ENCODE peak calls at places on chromosome 3, in four cellular contexts. B is K562, W is SK-N-SH, S is HepG2. P is an unnamed sample.

GRCh38 chr3:37619568-37619967 is 242.1 kb upstream of the CTDSPL start:
- DNase-seq in B (no peak), W (no peak), S (no peak), P (no peak)

GRCh38 chr3:7166460-7166859 is 305.5 kb downstream of the GRM7 start:
- DNase-seq in B (no peak), W (peak; percentile 29), S (no peak), P (no peak)

GRCh38 chr3:144843099-144843498 is 871.5 kb downstream of the DIPK2A start:
- DNase-seq in B (no peak), W (no peak), S (peak; percentile 5), P (no peak)

GRCh38 chr3:5294360-5294759 is 106.9 kb downstream of the EDEM1 start:
- DNase-seq in B (no peak), W (no peak), S (no peak), P (no peak)

GRCh38 chr3:117519776-117520175 is 810.2 kb downstream of the TUSC7 start:
- DNase-seq in B (no peak), W (no peak), S (no peak), P (no peak)

GRCh38 chr3:139157161-139157932 is 112.7 kb upstream of the PRR23C start:
- DNase-seq in B (no peak), W (no peak), S (no peak), P (no peak)

GRCh38 chr3:13414040-13414729 is 5.9 kb downstream of the NUP210 start:
- DNase-seq in B (no peak), W (no peak), S (no peak), P (no peak)

GRCh38 chr3:29827756-29828155 is 546.9 kb downstream of the RBMS3 start:
- DNase-seq in B (no peak), W (no peak), S (no peak), P (no peak)

GRCh38 chr3:197371521-197372075 is 73.2 kb upstream of the DLG1 start:
- DNase-seq in B (no peak), W (no peak), S (no peak), P (peak; percentile 2)

GRCh38 chr3:53331871-53332270 is 15.5 kb downstream of the DCP1A start:
- DNase-seq in B (no peak), W (no peak), S (no peak), P (no peak)

GRCh38 chr3:99920530-99921376 is 103.1 kb downstream of the CMSS1 start:
- DNase-seq in B (peak; percentile 34), W (no peak), S (peak; percentile 97), P (no peak)

GRCh38 chr3:33173103-33173502 is 45.5 kb downstream of the SUSD5 start:
- DNase-seq in B (no peak), W (no peak), S (no peak), P (no peak)

GRCh38 chr3:52326976-52327375 is 10.9 kb downstream of the DNAH1 start:
- DNase-seq in B (no peak), W (no peak), S (no peak), P (no peak)

GRCh38 chr3:156626104-156626503 is 48.3 kb upstream of the TIPARP start:
- DNase-seq in B (no peak), W (no peak), S (no peak), P (no peak)

GRCh38 chr3:192684151-192684550 is 43.2 kb downstream of the FGF12 start:
- DNase-seq in B (no peak), W (no peak), S (no peak), P (no peak)

GRCh38 chr3:192685801-192686200 is 41.5 kb downstream of the FGF12 start:
- DNase-seq in B (no peak), W (no peak), S (no peak), P (no peak)

GRCh38 chr3:192687488-192688152 is 39.7 kb downstream of the FGF12 start:
- DNase-seq in B (no peak), W (no peak), S (no peak), P (no peak)
- TF ChIP-seq FOXM1 in B (no peak), W (no peak), S (no peak), P (no peak)

GRCh38 chr3:46448721-46449120 is 16.0 kb downstream of the LTF start:
- DNase-seq in B (no peak), W (no peak), S (no peak), P (no peak)

GRCh38 chr3:46438831-46439230 is 25.9 kb downstream of the LTF start:
- DNase-seq in B (no peak), W (no peak), S (no peak), P (no peak)

GRCh38 chr3:46440531-46441294 is 24.0 kb downstream of the LTF start:
- DNase-seq in B (no peak), W (no peak), S (no peak), P (no peak)

GRCh38 chr3:46447535-46447934 is 17.2 kb downstream of the LTF start:
- DNase-seq in B (no peak), W (no peak), S (no peak), P (no peak)

GRCh38 chr3:46442591-46443530 is 21.8 kb downstream of the LTF start:
- DNase-seq in B (no peak), W (peak; percentile 46), S (peak; percentile 10), P (no peak)
- TF ChIP-seq FOXM1 in B (no peak), W (no peak), S (no peak), P (no peak)

GRCh38 chr3:151384741-151385174 is at the start of gene P2RY12:
- DNase-seq in B (no peak), W (no peak), S (no peak), P (no peak)
- TF ChIP-seq FOXM1 in B (no peak), W (no peak), S (no peak), P (no peak)

DNA sequence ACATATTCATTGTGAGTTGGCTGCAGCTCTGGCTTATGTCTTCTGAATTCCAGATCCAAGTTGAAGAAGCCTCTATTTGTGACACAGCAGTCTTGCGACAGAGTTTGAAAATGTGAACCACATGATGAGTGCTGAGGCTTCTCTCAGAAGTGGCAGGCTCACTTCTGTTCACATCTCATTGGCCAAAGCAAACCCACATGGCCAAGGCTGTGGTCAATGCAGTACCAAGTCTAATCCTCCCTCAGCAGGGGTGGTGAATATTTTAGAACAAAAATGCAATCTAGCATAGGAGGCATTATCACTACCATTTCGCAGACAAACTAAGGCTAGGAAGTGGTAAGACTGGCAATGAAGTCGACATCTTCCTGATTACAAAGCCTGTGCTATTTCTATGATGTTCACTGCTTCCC is 45.2 kb downstream of the CDCP1 start:
- DNase-seq in B (no peak), W (no peak), S (no peak), P (no peak)
- TF ChIP-seq FOXM1 in B (no peak), W (no peak), S (no peak), P (no peak)

GRCh38 chr3:64444619-64445317 is 219.5 kb upstream of the PRICKLE2 start:
- DNase-seq in B (no peak), W (peak; percentile 53), S (no peak), P (no peak)
- TF ChIP-seq FOXM1 in B (no peak), W (no peak), S (no peak), P (no peak)

GRCh38 chr3:21826416-21826815 is 75.4 kb upstream of the ZNF385D start:
- DNase-seq in B (no peak), W (no peak), S (no peak), P (no peak)

GRCh38 chr3:21830541-21830940 is 79.5 kb upstream of the ZNF385D start:
- DNase-seq in B (no peak), W (no peak), S (no peak), P (no peak)

GRCh38 chr3:21825684-21826083 is 74.7 kb upstream of the ZNF385D start:
- DNase-seq in B (no peak), W (no peak), S (no peak), P (no peak)
- TF ChIP-seq FOXM1 in B (no peak), W (no peak), S (no peak), P (no peak)